ENCODE peak calls at places on chromosomes 12 and 14, in six cellular contexts. P is Karpas-422, E is Right ventricle myocardium inferior, N is left ventricle myocardium superior, G is neuronal stem cell, D is RPMI7951. U is an unnamed sample.
A peak's percentile ranks its signal among the peaks of the same experiment; 100 is the strongest.

GRCh38 chr12:54082402-54082892 is 28.8 kb downstream of the HOXC4 start:
- DNase-seq in P (peak; percentile 29), E (no peak), N (no peak), G (no peak), D (peak; percentile 28), U (peak; percentile 29)

GRCh38 chr12:97168804-97169203 is 261.7 kb downstream of the NEDD1 start:
- DNase-seq in P (no peak), E (no peak), N (no peak), G (no peak), D (no peak), U (no peak)

GRCh38 chr12:57617942-57618341 is 6.7 kb downstream of the ARHGEF25 start:
- DNase-seq in P (no peak), E (no peak), N (no peak), G (no peak), D (no peak), U (no peak)

GRCh38 chr12:72133497-72134055 is 138.6 kb upstream of the TRHDE start:
- DNase-seq in P (no peak), E (no peak), N (no peak), G (no peak), D (no peak), U (no peak)

GRCh38 chr14:51116682-51117081 is 21.8 kb upstream of the TRIM9 start:
- DNase-seq in P (no peak), E (no peak), N (no peak), G (no peak), D (no peak), U (no peak)

GRCh38 chr14:35034440-35034833 is 11.6 kb upstream of the FAM177A1 start:
- DNase-seq in P (no peak), E (no peak), N (no peak), G (no peak), D (no peak), U (no peak)

GRCh38 chr12:111412007-111412829 is 6.5 kb downstream of the SH2B3 start:
- DNase-seq in P (no peak), E (no peak), N (peak; percentile 65), G (no peak), D (peak; percentile 58), U (peak; percentile 54)

GRCh38 chr12:127588224-127588623 is 678.7 kb upstream of the TMEM132C start:
- DNase-seq in P (no peak), E (no peak), N (no peak), G (no peak), D (peak; percentile 84), U (peak; percentile 20)

GRCh38 chr12:24661657-24662096 is 287.2 kb downstream of the BCAT1 start:
- DNase-seq in P (no peak), E (peak; percentile 75), N (peak; percentile 40), G (no peak), D (peak; percentile 80), U (peak; percentile 70)

GRCh38 chr12:58174316-58174715 is 232.9 kb downstream of the ATP23 start:
- DNase-seq in P (no peak), E (no peak), N (no peak), G (no peak), D (no peak), U (no peak)

GRCh38 chr12:70692681-70693288 is 55.6 kb upstream of the PTPRB start:
- DNase-seq in P (peak; percentile 67), E (no peak), N (no peak), G (no peak), D (peak; percentile 46), U (peak; percentile 61)

GRCh38 chr12:41213648-41214047 is 25.5 kb downstream of the PDZRN4 start:
- DNase-seq in P (no peak), E (no peak), N (no peak), G (no peak), D (no peak), U (no peak)

GRCh38 chr12:105231396-105231795 is 4.6 kb downstream of the APPL2 start:
- DNase-seq in P (no peak), E (no peak), N (no peak), G (no peak), D (no peak), U (no peak)

GRCh38 chr14:70714055-70714550 is 72.4 kb downstream of the TTC9 start:
- DNase-seq in P (peak; percentile 87), E (no peak), N (no peak), G (peak; percentile 77), D (peak; percentile 58), U (peak; percentile 69)

U was measured in LHCN-M2.